ENCODE peak calls at places on chromosomes 2 and 18, in eight cellular contexts. N is activated CD8-positive, alpha-beta memory T cell treated with anti-CD3 and anti-CD28 coated beads for 24 hours; L is tibial artery; Q is kidney; Z is HFFc6; I is Peyer's patch; H is H54; T is CD8-positive, alpha-beta memory T cell. U is an unnamed sample.

GRCh38 chr18:23528580-23529472 is 25.5 kb downstream of the RMC1 start:
- DNase-seq in N (no peak), L (peak), Q (no peak), Z (no peak), I (no peak), H (no peak), T (no peak), U (no peak)

GRCh38 chr18:48100712-48101165 is 170.3 kb upstream of the SMAD2 start:
- DNase-seq in N (no peak), L (no peak), Q (peak), Z (no peak), I (no peak), H (no peak), T (no peak), U (no peak)

GRCh38 chr2:171081649-171082111 is 79.0 kb downstream of the TLK1 start:
- DNase-seq in N (no peak), L (no peak), Q (no peak), Z (no peak), I (no peak), H (no peak), T (no peak), U (no peak)

GRCh38 chr2:222293660-222294630 is 4.9 kb downstream of the PAX3 start:
- DNase-seq in N (no peak), L (no peak), Q (no peak), Z (no peak), I (no peak), H (no peak), T (no peak), U (no peak)

GRCh38 chr2:20633794-20634259 is 17.1 kb downstream of the HS1BP3 start:
- DNase-seq in N (no peak), L (peak), Q (peak), Z (no peak), I (peak), H (no peak), T (no peak), U (no peak)

GRCh38 chr2:20942538-20943223 is 101.2 kb downstream of the APOB start:
- DNase-seq in N (no peak), L (no peak), Q (no peak), Z (no peak), I (no peak), H (no peak), T (no peak), U (no peak)

GRCh38 chr2:237315170-237315880 is 98.6 kb downstream of the COL6A3 start:
- DNase-seq in N (no peak), L (peak), Q (peak), Z (peak), I (peak), H (peak), T (no peak), U (no peak)

GRCh38 chr2:55707751-55708150 is 14.1 kb upstream of the PNPT1 start:
- DNase-seq in N (no peak), L (no peak), Q (no peak), Z (no peak), I (no peak), H (no peak), T (no peak), U (no peak)

GRCh38 chr2:101463885-101464653 is 10.8 kb downstream of the RFX8 start:
- DNase-seq in N (no peak), L (no peak), Q (no peak), Z (peak), I (no peak), H (no peak), T (no peak), U (no peak)

GRCh38 chr2:3465844-3466481 is 53.4 kb downstream of the ADI1 start:
- DNase-seq in N (no peak), L (peak), Q (no peak), Z (peak), I (no peak), H (peak), T (no peak), U (no peak)

GRCh38 chr2:126115975-126116374 is 540.0 kb upstream of the GYPC start:
- DNase-seq in N (no peak), L (no peak), Q (no peak), Z (no peak), I (no peak), H (no peak), T (no peak), U (no peak)

GRCh38 chr2:231343988-231344387 is 51.5 kb upstream of the B3GNT7 start:
- DNase-seq in N (no peak), L (no peak), Q (no peak), Z (no peak), I (no peak), H (no peak), T (no peak), U (no peak)

GRCh38 chr18:9614401-9615279 is at the start of gene PPP4R1:
- DNase-seq in N (peak), L (peak), Q (peak), Z (peak), I (peak), H (peak), T (peak), U (no peak)

GRCh38 chr2:191740016-191740419 is 62.1 kb downstream of the NABP1 start:
- DNase-seq in N (no peak), L (no peak), Q (no peak), Z (no peak), I (no peak), H (no peak), T (peak), U (no peak)

GRCh38 chr2:179050735-179051134 is 798 bp upstream of the CCDC141 start:
- DNase-seq in N (no peak), L (no peak), Q (no peak), Z (no peak), I (no peak), H (no peak), T (no peak), U (no peak)

GRCh38 chr2:203533696-203534471 is 1.2 kb downstream of the RAPH1 start:
- DNase-seq in N (no peak), L (no peak), Q (no peak), Z (peak), I (no peak), H (no peak), T (no peak), U (peak)

GRCh38 chr2:237118025-237118424 is 32.3 kb downstream of the COPS8 start:
- DNase-seq in N (no peak), L (no peak), Q (no peak), Z (peak), I (no peak), H (no peak), T (no peak), U (no peak)

GRCh38 chr2:150994041-150994440 is 267.6 kb downstream of the RBM43 start:
- DNase-seq in N (no peak), L (no peak), Q (no peak), Z (no peak), I (no peak), H (no peak), T (no peak), U (no peak)

GRCh38 chr18:45142868-45143267 is 462.2 kb downstream of the SETBP1 start:
- DNase-seq in N (no peak), L (no peak), Q (no peak), Z (no peak), I (no peak), H (no peak), T (no peak), U (no peak)

GRCh38 chr2:20608666-20609348 is 42.1 kb downstream of the HS1BP3 start:
- DNase-seq in N (no peak), L (peak), Q (no peak), Z (no peak), I (peak), H (no peak), T (no peak), U (no peak)

GRCh38 chr2:109692013-109692738 is 78.0 kb downstream of the SOWAHC start:
- DNase-seq in N (no peak), L (no peak), Q (peak), Z (no peak), I (no peak), H (no peak), T (no peak), U (no peak)

GRCh38 chr2:207258191-207258991 is 92.6 kb upstream of the KLF7 start:
- DNase-seq in N (no peak), L (peak), Q (peak), Z (peak), I (peak), H (peak), T (no peak), U (peak)

U was measured in Panc1.